ENCODE peak calls at places on chromosomes 12 and 14, in four cellular contexts. M is activated CD8-positive, alpha-beta T cell treated with anti-CD3 and anti-CD28 coated beads for 36 hours; K is RWPE1; T is transverse colon. N is an unnamed sample.

GRCh38 chr14:92917041-92917940 is 5.7 kb upstream of the CHGA start:
- DNase-seq in M (no peak), K (no peak), T (no peak), N (no peak)

GRCh38 chr12:63906876-63907275 is 62.4 kb downstream of the SRGAP1 start:
- DNase-seq in M (no peak), K (no peak), T (no peak), N (no peak)

GRCh38 chr12:116922194-116922897 is 11.6 kb downstream of the FBXW8 start:
- DNase-seq in M (no peak), K (no peak), T (no peak), N (no peak)

GRCh38 chr12:8922544-8922943 is 8.2 kb downstream of the PHC1 start:
- DNase-seq in M (peak), K (no peak), T (no peak), N (no peak)

GRCh38 chr14:64388533-64389243 is 535 bp downstream of the MTHFD1 start:
- DNase-seq in M (no peak), K (peak), T (peak), N (peak)

GRCh38 chr12:22190-22529 is 44.4 kb upstream of the IQSEC3 start:
- DNase-seq in M (no peak), K (no peak), T (no peak), N (no peak)

GRCh38 chr14:61545716-61546455 is 149.4 kb upstream of the HIF1A start:
- DNase-seq in M (no peak), K (no peak), T (no peak), N (no peak)

GRCh38 chr12:102334765-102335164 is 137.1 kb upstream of the PMCH start:
- DNase-seq in M (no peak), K (no peak), T (no peak), N (no peak)

GRCh38 chr12:71164877-71165197 is 7.0 kb upstream of the TSPAN8 start:
- DNase-seq in M (no peak), K (no peak), T (peak), N (no peak)

GRCh38 chr12:126268222-126268621 is 1203.0 kb downstream of the AACS start:
- DNase-seq in M (no peak), K (no peak), T (no peak), N (no peak)

GRCh38 chr14:55927059-55927458 is 191.2 kb upstream of the PELI2 start:
- DNase-seq in M (no peak), K (no peak), T (peak), N (peak)
- TF ChIP-seq CTCF in M (no peak), K (no peak), T (no peak), N (no peak)

DNA sequence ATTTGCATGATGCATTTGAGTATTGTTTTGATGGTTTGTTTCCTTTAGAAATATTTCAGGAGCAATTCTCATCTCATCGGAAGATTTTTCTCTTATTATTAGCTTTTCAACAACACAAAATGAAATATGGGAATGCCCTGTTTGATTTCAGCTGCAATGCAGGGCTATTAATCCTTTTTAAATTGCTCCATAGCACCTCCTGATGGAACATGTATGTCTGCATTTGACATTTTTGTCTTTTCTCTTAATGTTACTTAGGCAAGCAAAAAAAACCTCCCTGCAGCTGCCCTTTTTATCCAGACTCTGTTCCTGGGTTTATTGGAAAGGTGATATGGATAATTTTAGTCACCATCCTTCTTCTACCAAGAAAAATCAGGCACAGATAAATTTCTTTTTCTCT is 895.8 kb downstream of the RPS29 start:
- DNase-seq in M (no peak), K (no peak), T (no peak), N (no peak)
- TF ChIP-seq CTCF in M (no peak), K (no peak), T (no peak), N (no peak)

DNA sequence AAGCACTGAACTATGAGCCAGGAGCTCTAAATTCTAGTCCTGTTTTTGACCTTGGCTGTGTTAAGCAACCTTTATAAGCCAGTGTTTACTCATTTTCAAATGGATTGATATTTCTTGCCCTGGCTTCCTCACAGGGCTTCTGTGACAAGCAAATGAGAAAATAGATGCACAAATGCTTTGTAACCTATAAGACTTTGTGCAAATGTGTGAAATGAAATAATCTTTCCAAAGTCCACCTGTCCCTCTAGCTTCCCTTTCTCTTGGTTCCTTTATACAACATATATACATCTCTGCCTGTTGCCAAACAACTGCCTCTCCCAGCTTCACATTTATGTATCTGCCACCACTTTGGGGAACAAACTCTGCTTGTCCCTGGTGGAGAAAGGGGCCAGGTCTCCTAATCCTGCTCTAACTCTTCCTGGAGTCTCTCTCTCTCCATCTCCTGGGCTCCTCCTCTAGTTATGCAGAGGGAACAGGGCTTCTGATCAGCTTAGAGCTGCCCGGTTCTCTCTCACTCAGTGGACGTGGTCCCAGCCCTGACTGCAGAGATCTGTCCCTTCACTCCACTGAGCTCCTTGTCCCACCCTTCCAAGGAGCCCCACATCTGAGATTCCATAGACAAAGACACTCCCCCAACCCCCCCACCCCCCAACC is 15.8 kb upstream of the PLEKHG6 start:
- DNase-seq in M (no peak), K (no peak), T (peak), N (no peak)
- TF ChIP-seq CTCF in M (no peak), K (no peak), T (no peak), N (peak)

DNA sequence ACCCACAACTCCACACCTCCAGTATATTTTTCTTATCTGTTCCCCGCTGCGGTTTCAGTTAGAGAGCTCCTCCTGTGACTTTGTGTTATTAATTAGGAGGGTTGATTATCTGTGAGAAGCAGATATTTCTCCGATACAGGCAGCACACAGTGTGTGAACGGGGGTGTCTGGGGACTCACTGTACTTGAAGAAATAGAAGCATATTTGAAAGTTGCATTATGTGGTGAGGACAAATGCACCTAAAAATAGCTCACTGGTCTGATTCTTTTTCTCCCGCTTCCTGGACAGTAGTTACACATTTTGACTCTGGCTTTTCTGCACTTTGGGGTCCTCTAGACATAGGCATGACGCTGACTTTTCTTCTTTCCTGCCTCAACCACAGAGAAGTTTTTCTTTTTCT is 277.7 kb downstream of the VRK1 start:
- DNase-seq in M (no peak), K (no peak), T (no peak), N (no peak)
- TF ChIP-seq CTCF in M (no peak), K (no peak), T (no peak), N (no peak)

GRCh38 chr14:82113710-82114109 is 580.1 kb upstream of the SEL1L start:
- DNase-seq in M (no peak), K (no peak), T (no peak), N (no peak)
- TF ChIP-seq CTCF in M (no peak), K (no peak), T (no peak), N (no peak)

GRCh38 chr12:112788205-112788604 is 3.3 kb upstream of the RPH3A start:
- DNase-seq in M (no peak), K (no peak), T (no peak), N (no peak)
- TF ChIP-seq CTCF in M (no peak), K (no peak), T (no peak), N (no peak)

DNA sequence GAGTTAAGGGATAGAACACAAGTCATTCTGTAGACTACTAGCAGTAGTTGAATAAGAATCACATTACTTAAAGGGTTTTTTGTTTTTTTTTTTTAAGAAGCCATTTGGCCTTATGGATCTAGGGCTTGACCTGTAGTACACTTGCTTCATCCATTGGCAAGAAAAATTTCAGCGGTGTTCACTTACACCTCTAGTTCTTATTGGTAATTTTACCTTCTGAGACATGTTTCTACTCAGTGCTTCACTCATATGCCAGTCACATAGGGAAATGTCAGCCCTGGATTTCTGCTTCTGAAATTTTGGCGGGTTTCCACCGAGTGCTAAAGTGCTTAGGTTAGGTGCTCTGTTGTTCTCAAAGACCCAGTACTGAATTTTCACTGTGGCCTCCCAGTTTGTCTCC is 72.9 kb downstream of the FRMD6 start:
- DNase-seq in M (no peak), K (no peak), T (no peak), N (no peak)
- TF ChIP-seq CTCF in M (no peak), K (no peak), T (no peak), N (no peak)

DNA sequence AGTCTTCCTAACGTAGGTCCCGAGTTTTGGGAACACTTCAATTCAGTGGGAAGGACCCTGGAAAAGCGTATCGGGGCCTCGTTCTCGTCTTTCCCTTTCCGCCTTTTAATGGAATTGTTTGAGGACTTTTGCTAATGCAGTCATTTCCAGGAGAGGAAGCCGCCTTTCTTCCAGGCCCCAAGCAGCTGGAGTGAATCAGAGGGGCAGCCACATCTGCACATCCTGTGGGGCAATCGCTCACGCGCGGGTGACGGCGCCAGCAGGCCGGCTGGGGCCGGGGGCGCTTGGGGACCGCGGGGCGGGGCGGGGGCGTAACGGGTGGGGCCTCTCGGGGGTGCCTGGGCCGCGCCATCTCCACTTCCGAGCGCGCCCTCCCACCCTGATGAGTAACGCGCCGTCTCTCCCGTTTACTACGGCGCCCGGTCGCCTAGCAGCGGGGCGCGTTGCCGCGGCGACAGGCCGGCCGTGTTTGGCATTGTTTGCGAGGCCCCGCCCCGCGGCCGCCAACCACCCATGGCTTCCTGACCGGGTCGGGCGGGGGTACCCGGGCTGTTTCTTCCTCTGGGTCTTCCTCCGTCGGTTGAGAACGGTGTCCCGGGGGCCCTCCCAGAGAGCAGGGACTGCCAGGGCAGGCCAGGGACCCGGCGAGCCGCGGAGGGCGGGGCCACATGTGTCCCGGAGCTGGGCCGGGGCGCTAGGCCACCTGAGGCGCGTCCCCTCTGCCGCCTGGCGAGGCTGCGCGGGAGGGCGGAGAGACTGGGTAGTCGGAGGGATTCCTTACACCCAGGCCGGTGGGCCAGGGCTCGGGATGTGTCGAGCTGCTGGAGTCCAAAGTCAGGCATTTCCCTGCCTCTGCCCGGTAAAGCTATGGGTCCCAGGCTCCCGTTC is 2.3 kb downstream of the GSG1 start:
- DNase-seq in M (peak), K (peak), T (peak), N (peak)
- TF ChIP-seq CTCF in M (no peak), K (no peak), T (no peak), N (peak)

DNA sequence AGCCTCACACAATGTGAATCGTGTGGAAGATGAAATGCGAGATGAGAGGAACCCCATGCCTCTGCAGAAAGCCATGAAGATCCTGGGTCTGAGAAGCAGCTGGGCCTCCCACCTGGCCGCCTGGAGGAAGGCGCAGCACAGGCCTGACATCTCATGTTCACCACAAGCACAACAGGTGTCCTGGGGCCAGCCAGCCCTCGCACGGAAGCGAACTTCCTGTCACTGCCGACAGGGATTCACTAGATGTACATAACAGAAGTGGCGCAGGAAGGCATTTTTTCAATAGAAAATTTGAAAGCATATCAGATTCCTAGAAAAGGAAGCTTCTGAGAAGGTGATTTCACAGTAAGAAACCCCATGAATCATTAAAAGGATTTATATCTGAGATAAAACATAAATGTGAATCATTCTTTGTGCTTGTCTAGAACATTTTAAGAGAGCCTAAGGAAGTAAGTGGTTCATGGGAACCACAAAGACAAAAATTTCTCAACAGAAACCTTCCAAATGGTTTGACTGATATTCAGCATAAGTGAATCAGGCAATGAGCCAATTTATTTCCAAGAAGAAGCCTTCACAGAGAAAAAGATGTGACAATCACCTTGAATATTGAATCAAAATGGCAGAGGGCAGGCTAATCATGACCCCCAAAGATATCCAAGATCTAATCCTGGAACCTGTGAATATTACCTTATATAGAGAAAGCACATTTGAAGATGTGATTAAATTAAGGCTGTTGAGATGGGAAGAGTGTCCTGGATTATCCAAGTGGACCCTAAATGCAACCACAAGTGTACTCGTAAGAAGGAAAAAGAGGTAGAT is 311.9 kb downstream of the DUSP6 start:
- DNase-seq in M (peak), K (no peak), T (peak), N (peak)
- TF ChIP-seq CTCF in M (no peak), K (no peak), T (no peak), N (peak)

GRCh38 chr14:76101980-76102379 is 49.7 kb upstream of the GPATCH2L start:
- DNase-seq in M (no peak), K (no peak), T (no peak), N (no peak)
- TF ChIP-seq CTCF in M (no peak), K (no peak), T (no peak), N (peak)